ENCODE peak calls at places on chromosomes 5 and 9, in four cellular contexts. T, D, U and Y are unnamed samples.
A peak's percentile ranks its signal among the peaks of the same experiment; 100 is the strongest.

GRCh38 chr5:103475629-103476240 is 86.9 kb downstream of the NUDT12 start:
- DNase-seq in T (no peak), D (peak; percentile 32), U (peak; percentile 60), Y (peak; percentile 67)

GRCh38 chr5:62214701-62215100 is 91.3 kb upstream of the KIF2A start:
- DNase-seq in T (no peak), D (peak; percentile 87), U (no peak), Y (no peak)

GRCh38 chr9:83992407-83992806 is 11.8 kb downstream of the RMI1 start:
- DNase-seq in T (no peak), D (no peak), U (peak; percentile 55), Y (peak; percentile 40)

GRCh38 chr5:9380108-9380507 is 165.8 kb downstream of the SEMA5A start:
- DNase-seq in T (no peak), D (peak; percentile 69), U (peak; percentile 16), Y (no peak)

GRCh38 chr5:159104759-159105317 is 5.1 kb upstream of the EBF1 start:
- DNase-seq in T (no peak), D (no peak), U (no peak), Y (no peak)

GRCh38 chr5:132489871-132490483 is 596 bp downstream of the IRF1 start:
- DNase-seq in T (no peak), D (no peak), U (peak; percentile 43), Y (peak; percentile 60)

GRCh38 chr5:31936699-31937098 is 237.4 kb downstream of the GOLPH3 start:
- DNase-seq in T (no peak), D (no peak), U (no peak), Y (peak; percentile 31)

GRCh38 chr5:143074414-143074996 is 304.3 kb downstream of the ARHGAP26 start:
- DNase-seq in T (no peak), D (peak; percentile 63), U (peak; percentile 73), Y (peak; percentile 36)

GRCh38 chr9:133490865-133491655 is 12.2 kb upstream of the SLC2A6 start:
- DNase-seq in T (no peak), D (no peak), U (no peak), Y (no peak)

GRCh38 chr5:53126514-53126913 is 17.0 kb upstream of the MOCS2 start:
- DNase-seq in T (no peak), D (peak; percentile 56), U (peak; percentile 81), Y (peak; percentile 20)

GRCh38 chr5:89047591-89047990 is 164.6 kb upstream of the MEF2C start:
- DNase-seq in T (no peak), D (peak; percentile 40), U (no peak), Y (peak; percentile 76)

GRCh38 chr9:126503333-126504085 is 110.2 kb upstream of the LMX1B start:
- DNase-seq in T (no peak), D (no peak), U (peak; percentile 51), Y (no peak)

DNA sequence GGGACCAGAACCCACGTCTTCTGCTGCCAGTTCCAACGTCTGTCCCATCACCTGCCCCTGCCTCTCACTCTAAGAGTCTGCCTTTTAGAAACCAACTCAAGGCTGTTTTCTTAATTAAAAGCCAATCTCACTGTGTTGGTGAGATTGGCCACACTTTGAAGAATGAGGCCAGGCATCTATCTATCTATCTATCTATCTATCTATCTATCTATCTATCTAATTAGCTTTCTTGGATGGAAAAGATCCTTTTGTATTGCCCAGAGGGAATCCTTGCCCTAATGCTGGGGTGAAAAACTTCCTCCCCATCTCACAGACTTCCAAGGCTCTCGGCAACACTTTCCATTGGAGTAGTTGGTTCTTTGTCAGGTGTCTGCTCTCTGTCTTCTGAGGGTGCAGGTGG is 57.8 kb downstream of the GALNT12 start:
- DNase-seq in T (no peak), D (no peak), U (no peak), Y (no peak)
- H3K27me3 ChIP-seq in T (no peaks in the 10 kb centered on the region), D (no peaks in the 10 kb centered on the region), U (no peaks in the 10 kb centered on the region), Y (no peaks in the 10 kb centered on the region)

DNA sequence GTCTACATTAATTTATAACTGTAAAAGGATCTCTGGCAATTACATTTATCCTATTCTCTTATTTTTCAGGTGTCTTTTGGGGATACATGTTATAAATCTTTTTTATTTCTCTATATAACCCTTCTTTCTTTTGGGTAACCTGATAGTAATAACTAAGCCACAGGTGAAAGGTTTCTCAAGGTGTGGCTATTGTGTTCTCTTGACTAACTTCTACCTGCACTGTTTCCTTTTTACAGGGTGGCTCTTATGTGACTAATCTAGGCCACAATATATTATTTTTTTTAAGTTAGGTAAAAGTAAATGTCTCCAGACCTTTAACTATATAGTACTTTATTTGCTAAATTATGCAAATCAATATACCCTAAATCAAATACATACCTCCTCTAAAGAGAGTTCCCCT is 193.2 kb downstream of the EFNA5 start:
- DNase-seq in T (no peak), D (peak; percentile 32), U (no peak), Y (no peak)
- H3K27ac ChIP-seq in T (no peak overlapping the region), D (peak overlapping the region; percentile 18), U (no peak overlapping the region), Y (no peak overlapping the region)

DNA sequence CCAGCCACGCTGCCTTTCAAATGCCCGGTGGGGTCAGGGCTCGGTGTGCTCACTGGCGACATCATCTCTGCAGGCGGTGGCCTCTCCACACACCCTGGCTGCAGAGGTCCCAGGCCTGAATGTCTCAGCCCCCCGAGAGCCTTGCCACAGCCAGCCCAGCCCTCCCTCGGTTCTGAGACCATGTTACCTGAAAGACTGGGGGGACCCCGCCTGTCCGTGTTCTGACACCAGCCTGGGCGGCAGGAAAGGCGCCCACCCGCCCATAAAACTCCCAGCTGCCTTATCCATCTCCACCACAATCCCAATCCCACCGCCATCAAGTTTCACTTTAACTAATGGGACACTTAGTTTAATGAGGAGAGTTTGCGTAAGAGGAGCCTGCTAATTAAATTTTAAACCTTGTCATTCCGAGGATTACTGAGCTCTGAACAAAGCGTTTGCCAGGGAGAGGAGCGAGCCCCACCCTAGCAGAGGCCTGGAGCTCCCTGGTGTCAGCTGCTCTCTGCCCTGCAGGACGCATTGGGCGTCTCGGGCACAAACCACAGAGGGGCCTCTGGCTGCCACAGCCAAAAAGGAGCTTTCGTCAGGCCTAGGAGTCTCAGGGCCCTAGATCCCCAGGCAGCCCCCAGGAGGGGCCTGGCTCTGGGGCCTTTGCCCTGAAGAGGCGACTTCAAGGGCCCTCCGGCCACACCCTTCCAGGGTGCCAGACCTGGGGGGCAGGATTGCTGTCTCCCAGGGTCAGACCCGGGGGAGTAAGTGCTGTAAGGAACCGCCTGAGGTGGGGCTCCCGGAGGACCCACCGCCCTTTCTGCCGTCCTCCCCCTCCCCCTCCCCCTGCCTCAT is 15.3 kb downstream of the LHX3 start:
- DNase-seq in T (no peak), D (no peak), U (no peak), Y (no peak)
- H3K27me3 ChIP-seq in T (peaks cover 36% of the 10 kb centered on the region), D (peaks cover 34% of the 10 kb centered on the region), U (peaks cover 79% of the 10 kb centered on the region), Y (peaks cover 31% of the 10 kb centered on the region)

GRCh38 chr5:146884230-146884629 is 5.7 kb upstream of the PPP2R2B start:
- DNase-seq in T (no peak), D (peak; percentile 39), U (no peak), Y (no peak)
- H3K27ac ChIP-seq in T (no peak overlapping the region), D (peak overlapping the region; percentile 50), U (no peak overlapping the region), Y (no peak overlapping the region)

GRCh38 chr9:97856857-97857602 is 4.0 kb downstream of the FOXE1 start:
- DNase-seq in T (no peak), D (no peak), U (no peak), Y (no peak)

GRCh38 chr9:97857603-97858392 is 4.8 kb downstream of the FOXE1 start:
- DNase-seq in T (no peak), D (no peak), U (no peak), Y (no peak)

GRCh38 chr9:97859346-97859745 is 6.3 kb downstream of the FOXE1 start:
- DNase-seq in T (no peak), D (no peak), U (no peak), Y (no peak)

GRCh38 chr9:97858826-97859225 is 5.8 kb downstream of the FOXE1 start:
- DNase-seq in T (no peak), D (no peak), U (no peak), Y (no peak)

GRCh38 chr9:97858393-97858713 is 5.3 kb downstream of the FOXE1 start:
- DNase-seq in T (no peak), D (no peak), U (no peak), Y (no peak)
- H3K27me3 ChIP-seq in T (peaks cover 38% of the 10 kb centered on the region), D (peaks cover 51% of the 10 kb centered on the region), U (peaks cover 93% of the 10 kb centered on the region), Y (peaks cover 72% of the 10 kb centered on the region)

DNA sequence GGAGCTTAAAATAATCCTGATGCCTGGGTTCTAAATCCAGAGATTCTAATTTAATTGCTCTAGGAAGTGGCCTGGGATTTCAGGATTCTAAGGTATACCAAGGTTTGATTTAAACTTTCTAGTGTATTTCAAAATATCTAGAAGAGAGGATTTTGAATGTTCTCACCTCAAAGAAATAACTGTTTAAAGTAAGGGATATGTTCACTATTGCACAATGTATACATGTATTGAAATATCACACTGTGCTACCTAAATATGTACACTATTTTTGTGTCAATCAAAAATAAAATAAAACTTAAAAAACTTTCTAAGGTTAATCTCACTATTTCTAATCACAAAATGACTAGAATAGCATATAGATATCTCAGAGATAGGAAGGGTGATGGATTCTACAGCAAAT is 34.0 kb downstream of the TNFSF8 start:
- DNase-seq in T (no peak), D (no peak), U (no peak), Y (no peak)
- H3K27ac ChIP-seq in T (no peak overlapping the region), D (no peak overlapping the region), U (peak overlapping the region; percentile 90), Y (no peak overlapping the region)

DNA sequence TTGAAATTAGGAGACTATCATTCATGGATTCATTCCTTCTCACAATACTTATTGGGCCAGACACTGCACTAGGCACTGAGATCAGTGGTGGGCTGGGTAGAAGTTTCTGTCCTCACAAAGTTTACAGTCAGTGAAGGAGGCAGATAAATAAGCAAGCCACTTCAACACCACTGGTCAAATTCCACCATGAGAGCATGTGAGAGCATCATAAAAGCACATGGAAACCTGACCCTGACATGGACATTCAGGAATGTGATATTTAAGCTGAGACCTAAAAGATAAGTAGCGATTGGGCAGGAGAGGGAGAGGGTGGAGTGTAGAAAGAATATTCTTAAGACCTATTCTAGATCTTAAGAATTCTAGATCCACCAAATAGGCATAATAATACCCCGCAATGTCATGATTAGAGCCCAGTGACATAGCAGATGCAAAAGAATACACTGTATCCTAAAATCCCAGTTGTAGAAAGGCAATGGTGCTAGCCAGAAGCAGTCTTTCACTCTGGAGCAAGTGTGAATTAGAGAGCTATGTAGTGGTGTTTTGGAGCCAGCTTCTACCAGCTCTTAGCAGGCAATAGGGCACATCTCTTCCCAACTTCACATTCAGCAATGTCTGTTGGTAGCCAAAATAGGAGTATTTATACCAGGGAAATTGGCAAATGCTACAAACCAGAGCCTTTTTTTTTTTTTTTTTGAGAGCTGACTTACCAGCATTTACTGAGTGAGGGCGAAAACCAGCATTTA is 46.4 kb downstream of the SH3RF2 start:
- DNase-seq in T (no peak), D (no peak), U (peak; percentile 23), Y (no peak)
- H3K27me3 ChIP-seq in T (no peaks in the 10 kb centered on the region), D (no peaks in the 10 kb centered on the region), U (peaks cover under 1% of the 10 kb centered on the region), Y (no peaks in the 10 kb centered on the region)